ENCODE peak calls at places on chromosomes 5 and 9, in five cellular contexts. M, D, B, W and R are unnamed samples.

GRCh38 chr9:9625248-9625647 is 987.6 kb downstream of the PTPRD start:
- DNase-seq in M (no peak), W (no peak), B (no peak), D (no peak), R (no peak)

GRCh38 chr5:177596775-177597238 is 3.1 kb upstream of the B4GALT7 start:
- DNase-seq in M (no peak), D (no peak), W (no peak), B (no peak), R (no peak)

GRCh38 chr9:126919193-126919592 is 4.6 kb downstream of the RALGPS1 start:
- DNase-seq in W (no peak), D (no peak), B (peak; percentile 46), M (no peak), R (no peak)

GRCh38 chr9:27532046-27532445 is 2.4 kb upstream of the MOB3B start:
- DNase-seq in M (no peak), W (no peak), D (no peak), B (no peak), R (no peak)

GRCh38 chr5:97906135-97906534 is 723.1 kb upstream of the RIOK2 start:
- DNase-seq in D (no peak), M (no peak), B (no peak), W (no peak), R (no peak)

GRCh38 chr5:35803221-35803651 is 53.5 kb upstream of the IL7R start:
- DNase-seq in B (peak; percentile 70), M (peak; percentile 45), D (no peak), W (peak; percentile 44), R (no peak)

GRCh38 chr5:124411089-124411488 is 335.4 kb downstream of the ZNF608 start:
- DNase-seq in M (no peak), B (no peak), W (no peak), D (no peak), R (no peak)

GRCh38 chr5:73901045-73901444 is 275.0 kb downstream of the ARHGEF28 start:
- DNase-seq in B (no peak), W (no peak), M (no peak), D (peak; percentile 83), R (peak; percentile 59)

GRCh38 chr5:149546974-149547373 is 4.3 kb downstream of the CSNK1A1 start:
- DNase-seq in B (no peak), M (no peak), D (peak; percentile 63), W (no peak), R (no peak)

GRCh38 chr5:151469386-151469785 is 22.0 kb downstream of the SLC36A1 start:
- DNase-seq in W (no peak), M (no peak), D (no peak), B (no peak), R (no peak)

GRCh38 chr5:132260051-132260450 is 2.6 kb downstream of the PDLIM4 start:
- DNase-seq in M (no peak), W (no peak), D (peak; percentile 26), B (no peak), R (no peak)

GRCh38 chr9:21095561-21095960 is 17.8 kb upstream of the IFNB1 start:
- DNase-seq in M (no peak), B (no peak), W (no peak), D (no peak), R (no peak)

GRCh38 chr5:164562271-164562856 is 1056.9 kb downstream of the MAT2B start:
- DNase-seq in M (no peak), D (no peak), W (peak; percentile 1), B (no peak), R (no peak)

GRCh38 chr5:129820-130219 is 37.9 kb downstream of the PLEKHG4B start:
- DNase-seq in B (no peak), W (peak; percentile 45), M (no peak), D (peak; percentile 1), R (no peak)